ENCODE peak calls at places on chromosomes 12 and 14, in eight cellular contexts. I, W, Q, V, B, Y, E and L are unnamed samples.

GRCh38 chr12:109033239-109034196 is 12.7 kb upstream of the SVOP start:
- DNase-seq in I (no peak), W (no peak), Q (no peak), V (no peak), B (no peak), Y (no peak), E (no peak), L (no peak)

GRCh38 chr14:83044001-83044400 is 1510.3 kb upstream of the SEL1L start:
- DNase-seq in I (no peak), W (no peak), Q (no peak), V (no peak), B (no peak), Y (no peak), E (no peak), L (no peak)

GRCh38 chr14:94021001-94021400 is 5.1 kb upstream of the OTUB2 start:
- DNase-seq in I (no peak), W (no peak), Q (peak; percentile 50), V (peak; percentile 54), B (no peak), Y (no peak), E (no peak), L (no peak)

GRCh38 chr14:101891471-101891870 is 72.9 kb upstream of the DYNC1H1 start:
- DNase-seq in I (no peak), W (no peak), Q (no peak), V (no peak), B (no peak), Y (no peak), E (no peak), L (no peak)

GRCh38 chr14:92341791-92342190 is 18.8 kb downstream of the SLC24A4 start:
- DNase-seq in I (no peak), W (no peak), Q (no peak), V (no peak), B (no peak), Y (no peak), E (no peak), L (no peak)

GRCh38 chr12:93094988-93095737 is 166.1 kb upstream of the EEA1 start:
- DNase-seq in I (no peak), W (no peak), Q (no peak), V (no peak), B (no peak), Y (no peak), E (no peak), L (no peak)

GRCh38 chr12:75656650-75657049 is 145.2 kb upstream of the KRR1 start:
- DNase-seq in I (no peak), W (no peak), Q (peak; percentile 92), V (peak; percentile 88), B (no peak), Y (no peak), E (no peak), L (no peak)

GRCh38 chr14:50734950-50735697 is 67.0 kb upstream of the SAV1 start:
- DNase-seq in I (no peak), W (no peak), Q (peak; percentile 86), V (peak; percentile 54), B (no peak), Y (no peak), E (no peak), L (no peak)

GRCh38 chr12:117408161-117408791 is 46.9 kb upstream of the NOS1 start:
- DNase-seq in I (no peak), W (no peak), Q (no peak), V (peak; percentile 53), B (peak; percentile 56), Y (peak; percentile 13), E (peak; percentile 71), L (no peak)

GRCh38 chr14:104935955-104936354 is 11.3 kb downstream of the PLD4 start:
- DNase-seq in I (no peak), W (peak; percentile 8), Q (no peak), V (no peak), B (no peak), Y (no peak), E (no peak), L (no peak)

GRCh38 chr12:120361506-120362208 is 7.3 kb downstream of the MSI1 start:
- DNase-seq in I (peak; percentile 81), W (peak; percentile 45), Q (no peak), V (no peak), B (no peak), Y (peak; percentile 100), E (no peak), L (peak; percentile 86)

GRCh38 chr12:21416611-21417121 is 20.8 kb upstream of the PYROXD1 start:
- DNase-seq in I (no peak), W (no peak), Q (no peak), V (no peak), B (no peak), Y (peak; percentile 39), E (no peak), L (no peak)

GRCh38 chr12:95740751-95741150 is 49.8 kb downstream of the NTN4 start:
- DNase-seq in I (no peak), W (no peak), Q (no peak), V (no peak), B (no peak), Y (no peak), E (no peak), L (no peak)

GRCh38 chr12:29212682-29213397 is 63.8 kb downstream of the FAR2 start:
- DNase-seq in I (no peak), W (no peak), Q (no peak), V (no peak), B (no peak), Y (no peak), E (no peak), L (no peak)

GRCh38 chr12:47993491-47993890 is 10.8 kb downstream of the COL2A1 start:
- DNase-seq in I (no peak), W (no peak), Q (no peak), V (no peak), B (peak; percentile 5), Y (no peak), E (no peak), L (no peak)

GRCh38 chr12:71799105-71799504 is 40.5 kb upstream of the TBC1D15 start:
- DNase-seq in I (no peak), W (no peak), Q (no peak), V (peak; percentile 55), B (no peak), Y (peak; percentile 14), E (no peak), L (no peak)

GRCh38 chr14:54329082-54329695 is 67.6 kb upstream of the CDKN3 start:
- DNase-seq in I (peak; percentile 55), W (peak; percentile 34), Q (peak; percentile 39), V (peak; percentile 96), B (peak; percentile 34), Y (peak; percentile 93), E (peak; percentile 32), L (peak; percentile 68)

GRCh38 chr14:103280278-103280917 is 53.6 kb upstream of the EIF5 start:
- DNase-seq in I (no peak), W (no peak), Q (no peak), V (no peak), B (no peak), Y (no peak), E (no peak), L (no peak)

GRCh38 chr12:68367903-68368302 is 35.7 kb upstream of the MDM1 start:
- DNase-seq in I (no peak), W (no peak), Q (peak; percentile 55), V (no peak), B (no peak), Y (no peak), E (no peak), L (no peak)

GRCh38 chr14:105891631-105892452 is 365.5 kb downstream of the TMEM121 start:
- DNase-seq in I (no peak), W (peak; percentile 4), Q (no peak), V (no peak), B (no peak), Y (no peak), E (no peak), L (no peak)

GRCh38 chr14:75979641-75980422 is 2.0 kb downstream of the TGFB3 start:
- DNase-seq in I (no peak), W (peak; percentile 58), Q (no peak), V (no peak), B (no peak), Y (no peak), E (no peak), L (no peak)

GRCh38 chr12:113399490-113399889 is 4.2 kb downstream of the SDS start:
- DNase-seq in I (no peak), W (no peak), Q (no peak), V (no peak), B (no peak), Y (no peak), E (no peak), L (no peak)

GRCh38 chr14:100031506-100032281 is 33.5 kb upstream of the EVL start:
- DNase-seq in I (no peak), W (peak; percentile 37), Q (peak; percentile 94), V (peak; percentile 98), B (no peak), Y (no peak), E (peak; percentile 67), L (no peak)
- TF ChIP-seq CTCF in I (no peak), W (no peak), Q (no peak), V (peak; percentile 46), B (no peak), Y (no peak), E (no peak), L (no peak)

GRCh38 chr12:54762390-54762789 is 91.9 kb upstream of the MUCL1 start:
- DNase-seq in I (no peak), W (no peak), Q (no peak), V (no peak), B (no peak), Y (no peak), E (no peak), L (no peak)

GRCh38 chr12:54765652-54766051 is 88.7 kb upstream of the MUCL1 start:
- DNase-seq in I (no peak), W (no peak), Q (no peak), V (no peak), B (no peak), Y (no peak), E (no peak), L (no peak)

GRCh38 chr12:54759751-54760150 is 94.6 kb upstream of the MUCL1 start:
- DNase-seq in I (peak; percentile 34), W (no peak), Q (no peak), V (peak; percentile 73), B (no peak), Y (peak; percentile 82), E (no peak), L (peak; percentile 19)
- TF ChIP-seq CTCF in I (peak; percentile 11), W (no peak), Q (peak; percentile 54), V (peak; percentile 80), B (peak; percentile 33), Y (peak; percentile 75), E (no peak), L (peak; percentile 47)

GRCh38 chr14:65359503-65359902 is 53.0 kb upstream of the FUT8 start:
- DNase-seq in I (no peak), W (no peak), Q (peak; percentile 46), V (peak; percentile 82), B (no peak), Y (no peak), E (no peak), L (no peak)
- TF ChIP-seq CTCF in I (no peak), W (no peak), Q (peak; percentile 42), V (peak; percentile 56), B (no peak), Y (no peak), E (no peak), L (no peak)

DNA sequence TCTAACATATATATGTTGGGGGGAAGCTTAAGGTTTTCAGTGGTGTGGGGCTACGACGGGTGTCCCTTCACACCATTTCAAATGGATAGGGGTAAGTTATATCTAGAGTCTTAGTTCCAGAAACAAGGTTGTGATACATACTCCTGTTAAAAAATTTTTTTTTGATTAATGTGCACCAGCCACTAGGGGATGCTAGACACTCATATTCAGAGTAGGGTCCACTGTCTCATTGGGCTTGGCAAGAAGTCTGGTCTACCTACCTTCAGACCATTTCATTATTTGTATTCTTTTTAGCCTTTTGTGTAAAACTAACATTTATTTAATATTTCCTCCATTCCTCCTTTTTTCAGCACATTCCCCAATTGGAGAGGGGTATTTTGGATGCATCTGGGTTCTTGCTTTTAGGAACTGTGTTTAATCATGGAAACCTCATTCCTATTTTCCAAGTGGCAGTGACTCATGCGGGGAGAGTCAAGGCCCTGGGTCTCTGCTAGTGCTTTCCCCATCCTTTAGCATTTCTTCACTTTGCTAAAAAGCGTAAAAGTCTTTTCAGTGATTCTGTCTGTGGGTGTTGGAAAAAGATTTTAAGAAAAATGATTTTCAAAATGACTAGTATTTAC is 33.4 kb downstream of the ANO4 start:
- DNase-seq in I (peak; percentile 46), W (no peak), Q (no peak), V (peak; percentile 63), B (no peak), Y (peak; percentile 65), E (no peak), L (peak; percentile 10)
- TF ChIP-seq CTCF in I (peak; percentile 86), W (peak; percentile 10), Q (peak; percentile 75), V (peak; percentile 75), B (peak; percentile 22), Y (peak; percentile 82), E (no peak), L (peak; percentile 74)